ENCODE peak calls at places on chromosomes 16 and 17, in seven cellular contexts. G is naive thymus-derived CD4-positive, alpha-beta T cell; I is body of pancreas; R is HCT116; M is GM23248; O is AG04450; V is CD8-positive, alpha-beta memory T cell. E is an unnamed sample. For H3K9me3, the result is how much of the 10 kb centered on the place peaks cover.

GRCh38 chr17:8719291-8720246 is 25.1 kb downstream of the CCDC42 start:
- DNase-seq in O (no peak), M (no peak), G (no peak), R (no peak), I (no peak), V (no peak), E (no peak)

GRCh38 chr17:70137451-70138230 is 31.7 kb upstream of the KCNJ2 start:
- DNase-seq in R (no peak), I (peak), V (no peak), M (peak), G (no peak), O (peak), E (no peak)

GRCh38 chr17:35809855-35810461 is 674 bp downstream of the TAF15 start:
- DNase-seq in V (no peak), M (peak), I (no peak), O (no peak), G (no peak), R (no peak), E (no peak)

GRCh38 chr17:58200024-58200633 is 7.6 kb downstream of the EPX start:
- DNase-seq in G (peak), M (peak), R (peak), V (peak), I (peak), O (no peak), E (peak)

GRCh38 chr17:56653877-56654276 is 60.4 kb downstream of the NOG start:
- DNase-seq in M (peak), G (peak), R (peak), V (no peak), I (peak), O (no peak), E (peak)

GRCh38 chr16:79132745-79133144 is 467.8 kb downstream of the MAF start:
- DNase-seq in V (no peak), O (no peak), R (no peak), M (no peak), I (peak), G (no peak), E (no peak)

GRCh38 chr16:50252874-50253510 is 13.4 kb upstream of the ADCY7 start:
- DNase-seq in G (no peak), V (no peak), M (peak), I (no peak), R (no peak), O (no peak), E (no peak)

GRCh38 chr16:72934661-72935403 is 113.1 kb downstream of the ZFHX3 start:
- DNase-seq in R (no peak), I (no peak), O (no peak), M (no peak), G (no peak), V (no peak), E (no peak)

GRCh38 chr17:32120086-32120485 is 22.2 kb upstream of the RHOT1 start:
- DNase-seq in R (no peak), I (no peak), G (no peak), V (no peak), M (no peak), O (no peak), E (no peak)

GRCh38 chr16:72848759-72849664 is 198.9 kb downstream of the ZFHX3 start:
- DNase-seq in V (no peak), R (peak), O (peak), G (no peak), M (peak), I (peak), E (no peak)

GRCh38 chr16:79863128-79864031 is 262.8 kb upstream of the MAF start:
- DNase-seq in O (no peak), G (no peak), R (no peak), V (no peak), M (no peak), I (no peak), E (no peak)

GRCh38 chr17:4956493-4957061 is 5.7 kb downstream of the ENO3 start:
- DNase-seq in G (no peak), R (no peak), I (peak), M (no peak), V (no peak), O (no peak), E (peak)

GRCh38 chr17:37176683-37177082 is 199.1 kb upstream of the C17orf78 start:
- DNase-seq in V (no peak), G (no peak), M (peak), R (no peak), O (no peak), I (no peak), E (no peak)

GRCh38 chr17:40316571-40317344 is 7.8 kb downstream of the RARA start:
- DNase-seq in V (no peak), M (peak), R (peak), G (no peak), O (peak), I (peak), E (no peak)

GRCh38 chr17:29158515-29159275 is 21.5 kb downstream of the MYO18A start:
- DNase-seq in I (peak), M (peak), G (no peak), R (no peak), O (peak), V (no peak), E (no peak)

GRCh38 chr16:82730901-82731300 is 104.1 kb downstream of the CDH13 start:
- DNase-seq in O (no peak), V (no peak), M (no peak), R (no peak), G (no peak), I (no peak), E (no peak)
- H3K27ac ChIP-seq in O (no peak), V (no peak), M (no peak), R (no peak), G (no peak), I (no peak), E (no peak)

GRCh38 chr16:22205577-22206012 is 483 bp upstream of the EEF2K start:
- DNase-seq in M (no peak), G (no peak), V (no peak), I (no peak), O (no peak), R (no peak), E (no peak)

GRCh38 chr16:22202261-22202637 is 3.8 kb upstream of the EEF2K start:
- DNase-seq in O (no peak), R (no peak), I (no peak), G (no peak), V (no peak), M (no peak), E (no peak)

GRCh38 chr16:22206013-22206846 is at the start of gene EEF2K:
- DNase-seq in R (peak), G (peak), M (peak), I (peak), O (peak), V (peak), E (peak)

GRCh38 chr16:22203091-22203490 is 3.0 kb upstream of the EEF2K start:
- DNase-seq in V (no peak), M (no peak), G (no peak), O (no peak), R (no peak), I (no peak), E (no peak)

GRCh38 chr16:22204091-22204655 is 1.9 kb upstream of the EEF2K start:
- DNase-seq in O (no peak), I (no peak), M (no peak), V (no peak), R (no peak), G (no peak), E (peak)
- H3K9me3 ChIP-seq in O (under half), I (under half), M (under half), V (under half), R (under half), G (under half), E (under half)

DNA sequence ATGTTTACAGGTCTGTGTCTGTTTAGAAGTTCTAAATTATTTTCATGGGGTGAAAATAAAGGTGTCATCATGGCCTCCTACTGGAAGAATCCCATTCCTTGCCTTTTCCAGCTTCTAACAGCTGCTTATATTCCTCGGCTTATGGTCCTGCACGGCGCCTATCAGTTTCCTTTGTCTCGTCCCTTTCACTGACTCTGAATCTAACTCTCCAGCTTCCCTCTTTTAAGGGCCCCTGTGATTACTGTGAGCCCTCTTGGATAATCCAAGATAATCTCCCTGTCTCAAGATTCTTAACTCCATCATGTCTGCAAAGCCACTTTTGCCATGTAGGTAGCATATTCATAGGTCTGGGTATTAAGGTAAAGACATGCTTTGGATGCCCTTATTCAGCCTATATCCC is 441.0 kb upstream of the ERCC4 start:
- DNase-seq in O (no peak), R (no peak), I (no peak), M (no peak), V (no peak), G (no peak), E (no peak)
- H3K27ac ChIP-seq in O (no peak), R (no peak), I (no peak), M (no peak), V (no peak), G (no peak), E (no peak)

DNA sequence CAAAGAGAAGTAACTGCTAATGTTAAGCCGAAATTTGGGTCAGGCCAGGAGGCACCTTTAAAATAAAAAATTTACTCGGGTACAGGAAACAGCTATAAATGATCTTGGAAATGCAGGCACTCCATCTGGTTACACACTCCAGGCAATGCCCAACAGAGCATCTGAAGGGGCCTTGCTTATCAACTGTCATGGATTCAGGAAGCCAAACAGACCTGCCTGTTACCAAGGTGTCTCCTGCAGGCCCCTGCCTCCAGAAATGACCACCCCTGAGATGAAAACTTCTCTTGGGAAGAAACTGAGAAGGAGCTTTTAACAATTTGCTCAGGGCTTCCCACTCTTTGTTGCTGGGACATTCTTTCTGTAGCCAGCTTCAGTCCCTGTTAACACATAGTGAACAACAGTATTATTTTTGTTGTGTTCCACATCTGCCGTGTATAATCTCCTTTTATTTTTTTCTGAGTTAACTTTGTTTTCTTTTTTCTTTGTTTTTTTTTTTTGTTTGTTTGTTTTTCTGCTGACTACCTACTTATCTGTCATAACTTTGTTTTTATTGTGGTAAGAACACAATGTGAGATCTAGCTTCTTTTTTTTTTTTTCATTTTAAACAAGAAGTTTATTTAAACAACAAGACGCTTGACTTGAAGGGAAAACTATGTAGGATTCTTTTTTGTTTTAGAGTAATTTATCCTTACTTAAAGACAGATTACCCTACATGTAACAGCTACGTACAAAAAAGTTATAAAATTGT is 18.7 kb upstream of the ATP5MC1 start:
- DNase-seq in V (no peak), O (no peak), R (no peak), G (no peak), I (no peak), M (no peak), E (no peak)
- H3K9me3 ChIP-seq in V (under half), O (under half), R (under half), G (under half), I (under half), M (under half), E (under half)

GRCh38 chr16:87702325-87702811 is 63.4 kb downstream of the KLHDC4 start:
- DNase-seq in I (peak), G (peak), R (no peak), O (no peak), M (peak), V (no peak), E (peak)
- H3K27ac ChIP-seq in I (no peak), G (peak), R (no peak), O (no peak), M (no peak), V (no peak), E (no peak)

GRCh38 chr16:35184356-35184870 is 1725.0 kb downstream of the TP53TG3F start:
- DNase-seq in G (no peak), M (no peak), R (no peak), I (no peak), O (no peak), V (no peak), E (no peak)
- H3K9me3 ChIP-seq in G (under half), M (under half), R (under half), I (under half), O (half or more), V (under half), E (under half)

GRCh38 chr17:82385559-82386255 is 14.1 kb downstream of the UTS2R start:
- DNase-seq in I (no peak), G (no peak), R (no peak), V (no peak), M (no peak), O (no peak), E (no peak)

GRCh38 chr17:82384051-82384729 is 12.6 kb downstream of the UTS2R start:
- DNase-seq in I (no peak), G (no peak), R (no peak), V (no peak), M (no peak), O (no peak), E (no peak)

GRCh38 chr17:82383411-82383810 is 11.8 kb downstream of the UTS2R start:
- DNase-seq in V (no peak), G (no peak), I (no peak), M (no peak), R (no peak), O (no peak), E (no peak)

GRCh38 chr17:82386256-82386831 is 14.8 kb downstream of the UTS2R start:
- DNase-seq in G (no peak), I (no peak), R (no peak), V (no peak), O (no peak), M (no peak), E (no peak)

DNA sequence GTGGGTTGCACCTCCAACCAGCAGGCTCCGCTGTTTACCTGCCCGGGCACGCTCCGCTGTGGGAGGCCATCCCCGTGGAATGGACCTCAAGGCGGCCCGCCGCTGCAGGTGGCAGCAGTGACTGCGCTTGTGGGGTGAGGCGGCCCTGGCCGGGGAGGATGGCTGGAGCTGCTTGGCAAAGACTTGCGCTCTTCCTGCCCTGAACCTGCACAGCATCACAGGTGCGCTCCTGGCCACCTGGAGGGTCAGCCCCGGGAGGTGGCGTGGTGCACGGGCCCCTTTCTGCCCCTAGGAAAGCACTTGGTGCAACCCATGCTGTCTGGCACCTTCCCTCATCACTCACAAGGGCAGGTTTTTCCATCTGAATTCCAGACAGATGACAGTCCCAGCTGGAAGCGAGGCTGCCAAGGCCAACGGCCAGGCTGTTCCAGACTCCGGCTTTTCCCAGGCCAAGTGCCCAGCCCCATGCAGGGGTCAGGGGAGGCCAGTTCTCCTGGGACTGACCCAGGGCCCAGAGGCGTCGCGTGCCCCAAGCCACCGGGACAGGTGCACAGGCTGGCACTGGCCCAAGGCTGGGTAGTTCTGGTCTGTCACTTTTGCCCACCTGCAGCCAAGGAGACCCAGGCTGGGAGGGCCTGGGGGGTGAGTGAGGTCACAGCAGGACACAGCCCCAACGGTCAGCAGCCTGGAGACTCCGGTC is 13.3 kb downstream of the UTS2R start:
- DNase-seq in V (no peak), M (peak), R (no peak), I (peak), O (no peak), G (no peak), E (no peak)
- H3K27ac ChIP-seq in V (no peak), M (no peak), R (peak), I (peak), O (no peak), G (no peak), E (no peak)

GRCh38 chr17:22270381-22270780 is 578.1 kb downstream of the KCNJ18 start:
- DNase-seq in I (no peak), M (no peak), G (no peak), O (no peak), R (no peak), V (no peak), E (no peak)
- H3K9me3 ChIP-seq in I (under half), M (under half), G (under half), O (half or more), R (under half), V (under half), E (under half)

GRCh38 chr17:78057113-78057740 is 71.3 kb downstream of the TMC6 start:
- DNase-seq in O (no peak), M (no peak), G (no peak), I (no peak), V (no peak), R (no peak), E (no peak)
- H3K27ac ChIP-seq in O (no peak), M (no peak), G (no peak), I (no peak), V (no peak), R (no peak), E (no peak)

DNA sequence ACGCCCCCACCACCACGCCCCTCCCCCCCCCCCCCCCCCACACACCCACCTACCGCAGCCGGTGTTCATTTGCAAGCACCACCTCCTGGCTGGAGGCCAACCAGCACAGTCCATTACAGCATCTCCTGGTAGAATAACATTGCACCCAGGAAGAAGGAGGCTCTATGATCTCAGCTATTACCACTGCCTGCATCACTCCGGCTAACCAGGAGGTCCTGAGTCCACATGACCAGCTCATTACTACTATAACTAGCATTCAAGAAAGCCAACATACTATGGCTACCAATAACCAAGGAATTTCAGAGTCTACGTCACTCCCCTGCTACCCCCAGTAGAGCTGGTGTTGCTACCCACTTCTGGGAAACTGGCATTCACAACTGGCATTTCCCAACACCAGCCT is 81.1 kb upstream of the ALOX12 start:
- DNase-seq in V (no peak), M (peak), G (no peak), O (no peak), I (no peak), R (no peak), E (no peak)
- H3K9me3 ChIP-seq in V (under half), M (under half), G (under half), O (under half), I (under half), R (under half), E (under half)